ENCODE peak calls at places on chromosome 16, in six cellular contexts. D, T, P, Z, G and N are unnamed samples.

GRCh38 chr16:75550211-75550662 is 5.8 kb downstream of the TMEM231 start:
- DNase-seq in D (peak), T (peak), P (peak), Z (no peak), G (no peak), N (no peak)

GRCh38 chr16:68406458-68407041 is 41.8 kb downstream of the SMPD3 start:
- DNase-seq in D (no peak), T (peak), P (no peak), Z (no peak), G (peak), N (no peak)

GRCh38 chr16:58054289-58054688 is 28.7 kb downstream of the MMP15 start:
- DNase-seq in D (no peak), T (no peak), P (no peak), Z (no peak), G (no peak), N (no peak)

GRCh38 chr16:69644790-69645189 is 79.0 kb downstream of the NFAT5 start:
- DNase-seq in D (no peak), T (no peak), P (no peak), Z (no peak), G (no peak), N (no peak)

GRCh38 chr16:54062361-54063346 is 223.9 kb downstream of the IRX3 start:
- DNase-seq in D (no peak), T (no peak), P (no peak), Z (no peak), G (no peak), N (no peak)

GRCh38 chr16:88454315-88455057 is 1.4 kb downstream of the ZFPM1 start:
- DNase-seq in D (no peak), T (no peak), P (peak), Z (no peak), G (no peak), N (no peak)

GRCh38 chr16:30485818-30486436 is 13.4 kb downstream of the ITGAL start:
- DNase-seq in D (no peak), T (peak), P (no peak), Z (peak), G (no peak), N (no peak)

GRCh38 chr16:89020068-89020924 is 43.3 kb upstream of the CBFA2T3 start:
- DNase-seq in D (no peak), T (no peak), P (no peak), Z (no peak), G (no peak), N (no peak)

GRCh38 chr16:89000207-89000959 is 23.4 kb upstream of the CBFA2T3 start:
- DNase-seq in D (no peak), T (no peak), P (no peak), Z (no peak), G (no peak), N (no peak)

GRCh38 chr16:585351-585750 is 4.5 kb upstream of the RAB40C start:
- DNase-seq in D (no peak), T (no peak), P (peak), Z (no peak), G (no peak), N (no peak)

GRCh38 chr16:27269300-27270150 is 953 bp upstream of the NSMCE1 start:
- DNase-seq in D (no peak), T (no peak), P (no peak), Z (no peak), G (no peak), N (no peak)

GRCh38 chr16:11233727-11234376 is 22.2 kb downstream of the SOCS1 start:
- DNase-seq in D (no peak), T (no peak), P (no peak), Z (no peak), G (no peak), N (no peak)

GRCh38 chr16:12395266-12395665 is 408.4 kb downstream of the CPPED1 start:
- DNase-seq in D (peak), T (peak), P (no peak), Z (peak), G (no peak), N (no peak)

GRCh38 chr16:22675745-22676540 is 138.0 kb upstream of the HS3ST2 start:
- DNase-seq in D (no peak), T (no peak), P (no peak), Z (no peak), G (no peak), N (no peak)

GRCh38 chr16:65083181-65083845 is 38.5 kb downstream of the CDH11 start:
- DNase-seq in D (peak), T (peak), P (no peak), Z (peak), G (no peak), N (no peak)

GRCh38 chr16:31134625-31135534 is 647 bp downstream of the PRSS8 start:
- DNase-seq in D (no peak), T (no peak), P (peak), Z (no peak), G (no peak), N (no peak)

GRCh38 chr16:81758376-81758775 is 20.7 kb upstream of the PLCG2 start:
- DNase-seq in D (peak), T (peak), P (no peak), Z (no peak), G (no peak), N (no peak)

GRCh38 chr16:80614908-80615696 is 74.3 kb downstream of the DYNLRB2 start:
- DNase-seq in D (peak), T (peak), P (no peak), Z (no peak), G (no peak), N (peak)

GRCh38 chr16:11315499-11315898 is 29.8 kb upstream of the RMI2 start:
- DNase-seq in D (no peak), T (peak), P (no peak), Z (no peak), G (no peak), N (no peak)

GRCh38 chr16:1926223-1926718 is 8.1 kb upstream of the HS3ST6 start:
- DNase-seq in D (no peak), T (no peak), P (no peak), Z (no peak), G (no peak), N (no peak)

GRCh38 chr16:86824751-86825310 is 246.5 kb downstream of the FOXL1 start:
- DNase-seq in D (peak), T (peak), P (no peak), Z (no peak), G (no peak), N (no peak)

GRCh38 chr16:23026777-23027362 is 122.4 kb downstream of the USP31 start:
- DNase-seq in D (peak), T (peak), P (no peak), Z (no peak), G (no peak), N (no peak)